ENCODE peak calls at places on chromosomes 4 and X, in nine cellular contexts. F is BE2C, B is epithelial cell of esophagus, Y is HFF-Myc, N is psoas muscle, Z is endodermal cell, W is ovary, K is fibroblast of mammary gland, Q is neural progenitor cell. J is an unnamed sample.
A peak's percentile ranks its signal among the peaks of the same experiment; 100 is the strongest.

GRCh38 chrX:102129473-102129872 is 4.0 kb downstream of the TCEAL2 start:
- DNase-seq in Y (no peak), F (no peak), B (peak; percentile 10), N (no peak), Z (no peak), Q (no peak), K (peak; percentile 7), W (no peak), J (no peak)

GRCh38 chr4:84582988-84583870 is at the start of gene CDS1:
- DNase-seq in F (peak; percentile 29), Y (no peak), Q (peak; percentile 65), W (peak; percentile 21), K (no peak), Z (peak; percentile 85), N (peak; percentile 43), B (peak; percentile 64), J (no peak)

GRCh38 chr4:138650917-138651564 is 364.5 kb upstream of the NOCT start:
- DNase-seq in N (no peak), Z (no peak), K (peak; percentile 64), Q (no peak), B (peak; percentile 3), Y (peak; percentile 56), W (no peak), F (no peak), J (peak; percentile 95)

GRCh38 chrX:8988456-8988855 is 45.5 kb downstream of the FAM9B start:
- DNase-seq in Y (peak; percentile 4), Q (peak; percentile 3), F (no peak), Z (no peak), B (peak; percentile 88), N (no peak), K (peak; percentile 60), W (peak; percentile 18), J (no peak)

GRCh38 chr4:38902695-38903094 is 35.1 kb downstream of the FAM114A1 start:
- DNase-seq in N (no peak), B (peak; percentile 33), F (no peak), Q (peak; percentile 21), W (no peak), Y (no peak), K (peak; percentile 24), Z (no peak), J (no peak)

GRCh38 chrX:103910371-103910770 is 52.1 kb upstream of the TMSB15B start:
- DNase-seq in N (no peak), F (no peak), K (no peak), Y (no peak), Q (no peak), W (no peak), B (no peak), Z (no peak), J (no peak)

GRCh38 chr4:40672528-40673522 is 43.2 kb upstream of the RBM47 start:
- DNase-seq in Y (peak; percentile 73), N (no peak), K (peak; percentile 99), W (peak; percentile 13), Z (peak; percentile 76), F (no peak), B (peak; percentile 98), Q (peak; percentile 92), J (peak; percentile 94)

GRCh38 chr4:91325495-91325894 is 978.3 kb upstream of the GRID2 start:
- DNase-seq in N (no peak), Q (no peak), Z (no peak), K (peak; percentile 5), Y (no peak), B (peak; percentile 79), F (peak; percentile 52), W (no peak), J (peak; percentile 19)

DNA sequence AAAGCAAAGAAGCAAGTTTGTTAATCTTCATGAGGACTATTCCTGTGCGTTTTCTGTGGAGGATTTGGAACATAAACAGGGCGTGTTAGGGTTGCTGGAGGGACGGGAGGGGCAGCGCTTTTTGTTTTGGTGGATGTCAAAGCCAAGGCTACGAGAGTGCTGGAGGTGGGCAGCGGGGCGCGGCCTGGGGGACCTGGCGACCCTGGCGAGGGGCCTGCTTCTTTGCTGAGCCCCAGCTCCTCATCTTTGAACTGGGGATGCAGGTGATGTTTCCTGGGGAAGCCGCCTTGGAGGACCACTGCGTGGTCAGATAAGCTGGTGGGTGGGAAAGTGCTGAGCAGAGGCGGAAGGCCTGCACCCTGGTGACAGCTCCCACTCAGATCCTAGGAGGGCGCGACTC is 55.2 kb downstream of the SORCS2 start:
- DNase-seq in K (no peak), Q (no peak), B (no peak), F (no peak), Z (no peak), Y (no peak), N (no peak), W (no peak), J (no peak)
- H3K4me3 ChIP-seq in K (no peak overlapping the region), Q (no peak overlapping the region), B (no peak overlapping the region), F (no peak overlapping the region), Z (no peak overlapping the region), Y (no peak overlapping the region), N (no peak overlapping the region), W (no peak overlapping the region), J (no peak overlapping the region)

DNA sequence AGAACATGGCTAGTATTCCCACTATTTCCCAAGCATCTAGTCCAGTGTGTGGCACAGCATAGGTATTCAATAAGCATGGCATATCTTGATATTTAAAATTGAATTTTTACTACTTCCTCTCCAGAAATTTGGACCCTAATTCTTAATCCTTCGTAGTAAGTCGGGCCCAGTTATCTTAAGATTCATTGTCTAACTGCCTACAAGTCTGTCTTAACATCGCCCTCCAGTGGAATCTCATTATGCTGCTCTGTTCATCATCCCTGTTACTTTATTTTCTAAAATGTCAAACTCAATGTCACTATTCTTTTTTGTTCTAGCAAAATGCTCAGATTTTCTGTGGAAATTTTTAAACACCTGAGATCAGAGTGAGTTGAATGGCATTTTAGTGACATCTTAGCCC is 606.2 kb downstream of the KLHL13 start:
- DNase-seq in Q (peak; percentile 41), W (no peak), Z (no peak), K (no peak), F (peak; percentile 8), Y (no peak), B (peak; percentile 24), N (no peak), J (no peak)
- TF ChIP-seq CTCF in Q (peak; percentile 58), W (no peak), Z (peak; percentile 86), K (no peak), F (peak; percentile 58), Y (no peak), B (peak; percentile 46), N (no peak), J (peak; percentile 49)

GRCh38 chr4:143699331-143700059 is 980 bp downstream of the FREM3 start:
- DNase-seq in N (peak; percentile 25), K (no peak), B (no peak), Q (no peak), F (no peak), Y (no peak), Z (peak; percentile 58), W (no peak), J (no peak)
- H3K4me3 ChIP-seq in N (peak overlapping the region; percentile 59), K (no peak overlapping the region), B (no peak overlapping the region), Q (peak overlapping the region; percentile 64), F (no peak overlapping the region), Y (no peak overlapping the region), Z (peak overlapping the region; percentile 77), W (no peak overlapping the region), J (no peak overlapping the region)

GRCh38 chr4:109873791-109874514 is 26.0 kb downstream of the LRIT3 start:
- DNase-seq in Y (peak; percentile 16), F (no peak), W (no peak), N (no peak), B (peak; percentile 89), Z (no peak), K (peak; percentile 32), Q (no peak), J (no peak)
- TF ChIP-seq CTCF in Y (no peak), F (no peak), W (no peak), N (no peak), B (no peak), Z (no peak), K (no peak), Q (no peak), J (no peak)

GRCh38 chrX:64977051-64977450 is 801 bp upstream of the ZC4H2 start:
- DNase-seq in K (no peak), W (no peak), N (no peak), F (no peak), B (peak; percentile 55), Q (no peak), Z (no peak), Y (no peak), J (no peak)

GRCh38 chrX:64975989-64976672 is at the start of gene ZC4H2:
- DNase-seq in Q (peak; percentile 88), Y (peak; percentile 37), F (peak; percentile 75), W (peak; percentile 63), K (peak; percentile 77), N (peak; percentile 83), B (peak; percentile 86), Z (peak; percentile 88), J (no peak)

GRCh38 chrX:64977830-64978229 is 1.6 kb upstream of the ZC4H2 start:
- DNase-seq in F (no peak), Z (no peak), N (no peak), K (peak; percentile 55), Y (no peak), W (no peak), Q (no peak), B (peak; percentile 82), J (no peak)

GRCh38 chrX:64975491-64975890 is 759 bp downstream of the ZC4H2 start:
- DNase-seq in Q (peak; percentile 72), N (peak; percentile 53), Z (peak; percentile 72), Y (no peak), F (peak; percentile 50), B (peak; percentile 17), W (peak; percentile 8), K (peak; percentile 12), J (no peak)

DNA sequence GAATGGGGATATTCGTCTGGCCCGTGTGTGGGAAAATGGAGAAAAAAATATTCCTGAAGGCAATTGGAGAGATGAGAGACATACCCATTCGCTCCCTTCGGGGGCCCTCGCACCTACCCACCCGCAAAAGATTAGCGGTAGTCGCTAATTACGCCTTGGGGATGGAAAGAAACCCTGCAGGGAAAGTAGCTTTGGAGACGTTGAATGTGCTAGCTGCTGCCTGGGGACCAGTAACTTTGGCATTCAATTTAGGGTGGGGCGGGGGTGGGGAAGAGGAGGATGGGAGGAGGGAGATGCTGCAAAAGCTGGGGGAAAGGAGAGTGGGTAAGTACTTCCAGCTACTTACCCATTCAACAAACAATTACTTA is 407 bp upstream of the ZC4H2 start:
- DNase-seq in Y (no peak), Q (peak; percentile 48), W (no peak), Z (peak; percentile 68), B (no peak), N (no peak), F (no peak), K (no peak), J (no peak)
- H3K4me3 ChIP-seq in Y (peak overlapping the region; percentile 67), Q (peak overlapping the region; percentile 68), W (peak overlapping the region; percentile 46), Z (peak overlapping the region; percentile 95), B (peak overlapping the region; percentile 58), N (peak overlapping the region; percentile 74), F (peak overlapping the region; percentile 77), K (peak overlapping the region; percentile 66), J (peak overlapping the region; percentile 73)

DNA sequence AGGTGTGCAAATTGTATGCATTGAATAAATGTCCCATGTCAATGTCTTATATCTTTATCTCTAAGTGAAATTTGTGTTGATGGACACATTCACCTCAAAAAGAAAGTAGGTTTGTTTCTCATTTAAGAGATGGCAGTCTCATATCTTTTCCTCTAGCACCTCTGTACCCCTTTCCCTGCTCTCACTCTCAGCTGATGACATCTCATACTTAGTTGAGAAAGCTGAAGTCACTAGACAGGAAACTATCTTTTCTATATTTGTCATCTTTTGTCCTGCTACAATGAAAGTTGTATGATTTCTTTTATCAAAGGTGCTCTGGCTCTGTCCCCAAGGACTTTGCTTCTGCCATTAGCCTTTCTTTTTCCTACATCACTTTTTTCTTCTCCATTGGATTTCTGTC is 84.0 kb upstream of the GRPR start:
- DNase-seq in N (no peak), Q (no peak), B (no peak), F (no peak), W (no peak), K (no peak), Y (no peak), Z (no peak), J (no peak)
- TF ChIP-seq CTCF in N (no peak), Q (no peak), B (no peak), F (no peak), W (no peak), K (no peak), Y (no peak), Z (no peak), J (no peak)